ENCODE peak calls at places on chromosomes 12 and 14, in nine cellular contexts. N, A, Y, V, R, S, C, B and L are unnamed samples.

GRCh38 chr12:22539055-22539454 is 5.3 kb downstream of the C2CD5 start:
- DNase-seq in Y (no peak), C (no peak), B (no peak), R (peak; percentile 9), N (no peak), S (no peak), V (no peak), A (no peak), L (no peak)

GRCh38 chr14:20657216-20658211 is 16.0 kb upstream of the OR6S1 start:
- DNase-seq in Y (peak; percentile 19), N (peak; percentile 34), S (no peak), B (no peak), C (no peak), R (no peak), V (no peak), A (no peak), L (peak; percentile 96)

GRCh38 chr12:109130755-109131521 is 14.6 kb downstream of the ACACB start:
- DNase-seq in B (no peak), C (no peak), S (peak; percentile 30), N (peak; percentile 32), V (no peak), R (no peak), Y (peak; percentile 49), A (no peak), L (peak; percentile 73)

GRCh38 chr14:94771191-94771905 is 1.4 kb upstream of the GSC start:
- DNase-seq in B (no peak), V (no peak), N (no peak), C (no peak), R (no peak), Y (no peak), A (no peak), S (no peak), L (peak; percentile 79)

GRCh38 chr12:267581-268482 is 5.2 kb upstream of the SLC6A13 start:
- DNase-seq in R (no peak), S (no peak), Y (no peak), B (no peak), C (no peak), N (no peak), V (no peak), A (no peak), L (no peak)

GRCh38 chr12:50509009-50509663 is 4.4 kb downstream of the DIP2B start:
- DNase-seq in B (no peak), C (no peak), R (no peak), A (no peak), S (no peak), Y (no peak), N (no peak), V (no peak), L (no peak)

GRCh38 chr14:92528486-92529100 is 15.0 kb downstream of the RIN3 start:
- DNase-seq in V (no peak), C (no peak), B (no peak), R (no peak), N (no peak), Y (no peak), S (no peak), A (no peak), L (no peak)

GRCh38 chr12:111166779-111167540 is 201.9 kb downstream of the PHETA1 start:
- DNase-seq in R (no peak), N (no peak), B (no peak), C (peak; percentile 57), Y (no peak), S (peak; percentile 12), A (no peak), V (no peak), L (no peak)

GRCh38 chr12:54701940-54702592 is 53.9 kb upstream of the DCD start:
- DNase-seq in S (no peak), N (peak; percentile 13), A (no peak), V (no peak), C (no peak), R (peak; percentile 80), Y (peak; percentile 46), B (no peak), L (no peak)

GRCh38 chr12:86613306-86613705 is 357.1 kb upstream of the MGAT4C start:
- DNase-seq in R (no peak), B (no peak), N (no peak), C (no peak), A (no peak), S (no peak), Y (no peak), V (no peak), L (no peak)

GRCh38 chr12:9813821-9814798 is 13.2 kb upstream of the KLRF1 start:
- DNase-seq in S (peak; percentile 82), V (peak; percentile 87), A (no peak), N (peak; percentile 68), B (peak; percentile 83), R (peak; percentile 92), C (no peak), Y (peak; percentile 62), L (peak; percentile 99)

GRCh38 chr12:19003987-19004619 is 125.4 kb upstream of the PLEKHA5 start:
- DNase-seq in Y (no peak), N (no peak), R (no peak), A (no peak), V (no peak), S (no peak), B (no peak), C (no peak), L (peak; percentile 70)

GRCh38 chr14:75015496-75015895 is 12.8 kb downstream of the EIF2B2 start:
- DNase-seq in V (no peak), Y (no peak), R (no peak), S (no peak), B (no peak), N (no peak), A (no peak), C (no peak), L (no peak)

GRCh38 chr14:33682746-33683145 is 268.1 kb downstream of the EGLN3 start:
- DNase-seq in C (no peak), Y (peak; percentile 95), B (peak; percentile 39), R (no peak), A (no peak), V (no peak), N (no peak), S (peak; percentile 9), L (no peak)

GRCh38 chr12:64706366-64706765 is 52.8 kb downstream of the GNS start:
- DNase-seq in R (no peak), V (no peak), N (no peak), A (no peak), Y (no peak), C (no peak), S (no peak), B (no peak), L (no peak)

GRCh38 chr12:13234045-13234641 is 37.6 kb downstream of the EMP1 start:
- DNase-seq in N (peak; percentile 46), C (no peak), B (peak; percentile 70), R (peak; percentile 70), A (no peak), Y (peak; percentile 62), V (no peak), S (peak; percentile 48), L (peak; percentile 91)

GRCh38 chr12:25323774-25324086 is 73.0 kb upstream of the KRAS start:
- DNase-seq in C (no peak), A (no peak), N (no peak), R (no peak), S (no peak), V (no peak), B (no peak), Y (no peak), L (no peak)

GRCh38 chr14:41817626-41818025 is 210.9 kb downstream of the LRFN5 start:
- DNase-seq in A (no peak), Y (peak; percentile 0), R (no peak), S (no peak), N (no peak), C (peak; percentile 47), V (no peak), B (no peak), L (no peak)

GRCh38 chr12:113302925-113303640 is 31.8 kb downstream of the SLC8B1 start:
- DNase-seq in R (no peak), B (no peak), N (no peak), Y (no peak), C (no peak), A (no peak), S (no peak), V (no peak), L (peak; percentile 77)

GRCh38 chr12:109951136-109951535 is 45.0 kb downstream of the GIT2 start:
- DNase-seq in B (no peak), A (no peak), N (no peak), R (no peak), S (no peak), Y (peak; percentile 96), C (no peak), V (no peak), L (no peak)

GRCh38 chr12:56299308-56299852 is 750 bp downstream of the CS start:
- DNase-seq in S (peak; percentile 51), B (no peak), A (no peak), Y (peak; percentile 19), V (no peak), R (peak; percentile 62), C (no peak), N (no peak), L (no peak)

GRCh38 chr14:64478634-64479250 is 13.4 kb downstream of the AKAP5 start:
- DNase-seq in N (no peak), C (peak; percentile 1), V (no peak), B (no peak), R (peak; percentile 48), S (no peak), Y (peak; percentile 15), A (no peak), L (no peak)

GRCh38 chr12:96197503-96198272 is 3.5 kb downstream of the ELK3 start:
- DNase-seq in A (no peak), B (no peak), S (no peak), C (no peak), Y (peak; percentile 96), N (no peak), V (no peak), R (no peak), L (no peak)

GRCh38 chr12:131833896-131834641 is 5.9 kb downstream of the MMP17 start:
- DNase-seq in V (no peak), Y (peak; percentile 39), A (no peak), B (no peak), N (peak; percentile 50), C (no peak), R (no peak), S (no peak), L (peak; percentile 75)